ENCODE peak calls at places on chromosome 4, in five cellular contexts. Z is AG04449, T is OCI-LY7, H is heart left ventricle, I is AG10803. B is an unnamed sample.

GRCh38 chr4:141541851-141542250 is 94.5 kb upstream of the IL15 start:
- DNase-seq in Z (no peak), T (no peak), H (no peak), I (peak), B (peak)

GRCh38 chr4:168585168-168586091 is 88.6 kb downstream of the PALLD start:
- DNase-seq in Z (no peak), T (peak), H (peak), I (peak), B (peak)

GRCh38 chr4:140237616-140238352 is 83.8 kb upstream of the MAML3 start:
- DNase-seq in Z (peak), T (peak), H (peak), I (peak), B (peak)

GRCh38 chr4:1576961-1577814 is 106.9 kb downstream of the FAM53A start:
- DNase-seq in Z (no peak), T (no peak), H (peak), I (no peak), B (no peak)

GRCh38 chr4:42568610-42569207 is 88.2 kb downstream of the ATP8A1 start:
- DNase-seq in Z (peak), T (peak), H (no peak), I (peak), B (peak)

GRCh38 chr4:9924750-9925149 is 96.5 kb downstream of the SLC2A9 start:
- DNase-seq in Z (no peak), T (no peak), H (no peak), I (peak), B (no peak)

GRCh38 chr4:152862608-152863007 is 73.5 kb upstream of the FHDC1 start:
- DNase-seq in Z (no peak), T (no peak), H (no peak), I (peak), B (no peak)

GRCh38 chr4:66482186-66482585 is 811.9 kb upstream of the EPHA5 start:
- DNase-seq in Z (no peak), T (no peak), H (no peak), I (no peak), B (no peak)

GRCh38 chr4:154985673-154986072 is 204.6 kb downstream of the RBM46 start:
- DNase-seq in Z (no peak), T (no peak), H (no peak), I (peak), B (peak)

GRCh38 chr4:123580981-123581664 is 184.5 kb downstream of the SPRY1 start:
- DNase-seq in Z (no peak), T (peak), H (no peak), I (no peak), B (no peak)

GRCh38 chr4:41713768-41714167 is 34.8 kb downstream of the PHOX2B start:
- DNase-seq in Z (no peak), T (no peak), H (no peak), I (no peak), B (no peak)

GRCh38 chr4:43968041-43968440 is 480.6 kb downstream of the KCTD8 start:
- DNase-seq in Z (no peak), T (no peak), H (no peak), I (no peak), B (no peak)

GRCh38 chr4:100367451-100367850 is 150.4 kb downstream of the EMCN start:
- DNase-seq in Z (no peak), T (no peak), H (no peak), I (no peak), B (no peak)

GRCh38 chr4:56296449-56296990 is 90.8 kb downstream of the AASDH start:
- DNase-seq in Z (no peak), T (no peak), H (no peak), I (no peak), B (no peak)

GRCh38 chr4:108117473-108118182 is 51.1 kb downstream of the LEF1 start:
- DNase-seq in Z (no peak), T (peak), H (no peak), I (no peak), B (no peak)

GRCh38 chr4:148442830-148443549 is 776 bp upstream of the NR3C2 start:
- DNase-seq in Z (no peak), T (peak), H (peak), I (no peak), B (no peak)

GRCh38 chr4:164531336-164531735 is 222.6 kb upstream of the SMIM31 start:
- DNase-seq in Z (no peak), T (no peak), H (no peak), I (no peak), B (no peak)

GRCh38 chr4:10611673-10612072 is 72.9 kb downstream of the CLNK start:
- DNase-seq in Z (no peak), T (no peak), H (no peak), I (peak), B (peak)

GRCh38 chr4:6535329-6535692 is 39.7 kb upstream of the MAN2B2 start:
- DNase-seq in Z (no peak), T (no peak), H (no peak), I (no peak), B (no peak)

GRCh38 chr4:54005475-54005874 is 58.9 kb downstream of the CHIC2 start:
- DNase-seq in Z (no peak), T (no peak), H (no peak), I (peak), B (peak)

GRCh38 chr4:17781072-17781830 is at the start of gene FAM184B:
- DNase-seq in Z (no peak), T (no peak), H (no peak), I (no peak), B (no peak)

GRCh38 chr4:1195109-1195671 is 22.8 kb upstream of the SPON2 start:
- DNase-seq in Z (no peak), T (no peak), H (peak), I (no peak), B (peak)

GRCh38 chr4:687048-687974 is 1.6 kb downstream of the SLC49A3 start:
- DNase-seq in Z (no peak), T (no peak), H (peak), I (peak), B (peak)

GRCh38 chr4:8087921-8088495 is 70.6 kb downstream of the ABLIM2 start:
- DNase-seq in Z (no peak), T (no peak), H (peak), I (no peak), B (no peak)

GRCh38 chr4:3077796-3078195 is 3.3 kb downstream of the HTT start:
- DNase-seq in Z (no peak), T (peak), H (no peak), I (no peak), B (no peak)

GRCh38 chr4:187469627-187470026 is 525.9 kb upstream of the ZFP42 start:
- DNase-seq in Z (peak), T (no peak), H (no peak), I (peak), B (no peak)

GRCh38 chr4:85778809-85779124 is 303.8 kb downstream of the ARHGAP24 start:
- DNase-seq in Z (no peak), T (peak), H (no peak), I (peak), B (peak)

DNA sequence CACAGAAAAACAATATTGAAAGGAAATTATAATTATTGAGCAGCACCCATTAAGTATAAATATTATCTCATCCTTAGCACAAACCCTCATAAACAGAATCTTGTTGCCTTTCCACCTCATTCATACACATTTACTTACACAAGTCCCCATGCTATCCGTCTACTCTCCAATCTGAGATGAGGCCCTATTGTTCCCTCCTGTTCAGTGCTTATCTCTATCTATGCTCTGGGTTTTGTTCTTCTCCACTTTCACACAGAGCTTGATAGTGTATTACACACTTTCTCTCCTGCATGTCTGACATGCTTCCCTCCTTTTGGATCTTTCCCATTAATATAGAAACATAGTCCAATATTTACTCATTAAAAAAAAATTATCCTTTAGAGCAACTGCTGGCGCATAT is 238.2 kb upstream of the MAB21L2 start:
- DNase-seq in Z (no peak), T (no peak), H (no peak), I (no peak), B (no peak)
- H3K4me3 ChIP-seq in Z (no peak), T (no peak), H (no peak), I (no peak), B (no peak)

GRCh38 chr4:14348506-14348905 is 653.8 kb upstream of the CPEB2 start:
- DNase-seq in Z (no peak), T (no peak), H (no peak), I (peak), B (peak)

GRCh38 chr4:14339715-14340114 is 662.6 kb upstream of the CPEB2 start:
- DNase-seq in Z (no peak), T (no peak), H (no peak), I (no peak), B (no peak)

DNA sequence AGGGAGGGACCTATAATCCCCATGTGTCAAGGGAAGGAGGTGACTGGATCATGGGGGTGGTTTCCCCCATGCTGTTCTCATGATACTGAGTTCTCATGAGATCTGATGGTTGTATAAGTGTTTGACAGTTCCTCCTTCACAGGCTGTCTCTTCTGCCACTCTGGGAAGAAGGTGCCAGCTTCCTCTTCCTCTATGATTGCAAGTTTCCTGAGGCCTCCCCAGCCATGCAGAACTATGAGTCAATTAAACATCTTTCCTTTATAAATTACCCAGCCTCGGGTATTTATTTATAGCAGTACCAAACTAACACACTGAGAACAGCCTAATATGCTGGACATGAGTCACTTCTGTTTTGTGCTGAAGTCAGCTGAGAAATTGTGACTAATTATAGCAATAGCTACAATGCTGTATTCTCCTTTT is 656.9 kb upstream of the CPEB2 start:
- DNase-seq in Z (no peak), T (no peak), H (no peak), I (peak), B (peak)
- TF ChIP-seq CTCF in Z (no peak), T (no peak), H (no peak), I (no peak), B (no peak)

DNA sequence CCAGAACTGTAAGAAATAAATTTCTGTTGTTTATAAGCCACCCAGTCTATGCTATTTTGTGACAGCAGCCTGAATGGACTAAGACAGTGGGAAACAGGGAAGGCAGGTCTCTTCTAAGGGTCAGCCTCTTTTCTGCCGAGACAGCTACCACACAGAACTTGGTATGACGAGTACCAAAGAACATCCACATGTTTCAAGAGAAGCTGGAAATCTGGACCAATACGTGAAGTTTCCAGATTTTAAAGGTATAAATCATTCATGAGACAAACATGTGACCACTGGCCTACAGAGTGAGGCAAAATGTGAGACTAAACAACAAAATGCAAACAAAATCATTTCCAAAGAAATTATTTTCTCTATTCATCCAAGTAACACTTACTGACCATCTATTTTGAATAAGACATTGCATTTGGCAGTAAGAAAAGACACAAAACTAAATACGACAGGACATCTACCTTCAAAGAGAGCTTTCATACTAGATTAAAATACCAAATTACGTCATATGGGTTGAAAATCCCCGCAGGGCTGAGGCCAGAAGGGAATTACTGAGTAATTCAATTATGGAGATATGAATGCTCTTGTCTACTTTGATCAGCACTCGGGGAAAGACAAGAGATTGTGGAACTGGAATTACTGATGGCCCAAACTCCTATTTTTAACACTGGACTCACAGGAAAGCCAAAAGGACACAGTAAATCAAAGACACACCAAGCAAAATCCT is 7.2 kb downstream of the SCARB2 start:
- DNase-seq in Z (no peak), T (no peak), H (no peak), I (peak), B (peak)
- H3K4me3 ChIP-seq in Z (no peak), T (no peak), H (no peak), I (no peak), B (no peak)

DNA sequence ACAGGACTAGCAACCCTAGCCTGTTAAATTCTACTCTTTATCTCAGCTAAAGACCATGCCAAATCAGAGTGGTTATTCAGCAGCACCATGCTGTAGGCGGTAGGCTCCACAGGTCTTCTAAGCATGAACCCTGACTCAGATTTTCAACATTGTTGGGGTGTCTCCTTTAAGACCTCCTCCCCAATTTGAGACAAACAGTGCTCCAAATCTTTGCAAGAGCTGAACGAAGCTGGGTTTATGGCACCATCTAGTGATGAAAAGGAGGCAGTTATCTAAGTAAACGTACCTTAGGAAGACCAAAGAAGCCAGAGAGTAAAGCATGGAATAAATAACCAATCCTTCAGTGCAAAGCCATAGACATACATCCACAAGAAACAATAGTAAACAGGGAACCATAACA is 334.5 kb upstream of the SLC7A11 start:
- DNase-seq in Z (no peak), T (peak), H (no peak), I (peak), B (peak)
- TF ChIP-seq CTCF in Z (peak), T (peak), H (no peak), I (peak), B (peak)

DNA sequence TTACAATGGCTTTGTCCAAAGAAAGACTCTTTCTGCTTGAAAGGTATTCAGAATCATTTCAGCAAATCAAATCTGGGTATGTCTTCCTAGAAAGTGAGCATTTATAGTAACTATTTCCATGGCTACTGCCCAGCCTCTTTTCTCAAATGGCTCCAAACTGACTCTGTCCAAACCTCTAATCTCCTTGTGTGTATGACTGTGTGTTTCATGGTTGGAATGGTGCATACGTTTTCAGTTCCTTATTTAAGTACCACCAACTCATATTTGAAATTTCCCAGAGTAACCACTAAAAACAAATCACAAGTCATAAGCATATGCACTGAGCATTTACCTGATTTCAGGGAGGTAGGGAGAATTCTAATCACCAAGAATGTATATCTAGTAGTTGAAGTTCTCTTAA is 106.0 kb downstream of the TMEM144 start:
- DNase-seq in Z (no peak), T (no peak), H (no peak), I (peak), B (peak)
- H3K4me3 ChIP-seq in Z (no peak), T (no peak), H (no peak), I (no peak), B (no peak)

GRCh38 chr4:26325191-26325590 is 4.4 kb downstream of the RBPJ start:
- DNase-seq in Z (no peak), T (peak), H (no peak), I (peak), B (peak)
- TF ChIP-seq CTCF in Z (peak), T (peak), H (no peak), I (peak), B (peak)

GRCh38 chr4:52017809-52018208 is 2.4 kb downstream of the LRRC66 start:
- DNase-seq in Z (no peak), T (no peak), H (no peak), I (no peak), B (no peak)
- H3K4me3 ChIP-seq in Z (no peak), T (no peak), H (no peak), I (no peak), B (no peak)

B was measured in fibroblast of mammary gland.